ENCODE peak calls at places on chromosomes 12 and 14, in six cellular contexts. N is sigmoid colon, B is AG04450, L is astrocyte of the spinal cord, I is mammary epithelial cell, O is fibroblast of villous mesenchyme. T is an unnamed sample.

GRCh38 chr12:75720807-75721206 is 209.4 kb upstream of the KRR1 start:
- DNase-seq in L (peak), O (no peak), B (no peak), I (peak), N (no peak), T (peak)

GRCh38 chr14:74198441-74199234 is 40.6 kb upstream of the VSX2 start:
- DNase-seq in N (no peak), O (no peak), B (no peak), L (no peak), I (no peak), T (no peak)

GRCh38 chr12:19683178-19683927 is 244.1 kb downstream of the AEBP2 start:
- DNase-seq in N (no peak), L (peak), B (no peak), I (no peak), O (peak), T (no peak)

GRCh38 chr14:31992051-31992450 is 85.1 kb upstream of the ARHGAP5 start:
- DNase-seq in I (peak), O (peak), N (no peak), B (no peak), L (peak), T (no peak)

GRCh38 chr14:96252323-96253052 is 3.5 kb upstream of the BDKRB1 start:
- DNase-seq in B (no peak), I (no peak), L (no peak), N (no peak), O (peak), T (no peak)

GRCh38 chr14:75991753-75992152 is 6.2 kb downstream of the IFT43 start:
- DNase-seq in N (no peak), L (no peak), I (no peak), B (no peak), O (peak), T (no peak)

GRCh38 chr12:131589966-131590365 is 120.9 kb upstream of the SFSWAP start:
- DNase-seq in I (no peak), O (no peak), L (no peak), N (no peak), B (no peak), T (no peak)

GRCh38 chr14:32629146-32629545 is 300.0 kb downstream of the AKAP6 start:
- DNase-seq in B (no peak), O (no peak), N (no peak), L (no peak), I (no peak), T (no peak)

GRCh38 chr12:88539893-88540292 is 40.4 kb downstream of the KITLG start:
- DNase-seq in L (no peak), O (no peak), N (no peak), B (no peak), I (no peak), T (no peak)

GRCh38 chr14:100547633-100548294 is 39.5 kb downstream of the BEGAIN start:
- DNase-seq in I (no peak), N (peak), O (peak), L (peak), B (no peak), T (no peak)

GRCh38 chr14:22791302-22791701 is 23.9 kb downstream of the SLC7A7 start:
- DNase-seq in N (no peak), I (peak), B (no peak), O (peak), L (peak), T (no peak)

GRCh38 chr14:87170179-87170578 is 822.8 kb downstream of the GALC start:
- DNase-seq in O (no peak), I (no peak), L (no peak), N (no peak), B (no peak), T (no peak)

GRCh38 chr14:94129111-94129757 is at the start of gene IFI27L2:
- DNase-seq in I (peak), B (peak), L (peak), O (peak), N (peak), T (peak)

GRCh38 chr14:67704484-67705089 is 2.9 kb downstream of the RDH12 start:
- DNase-seq in O (peak), I (peak), B (no peak), L (peak), N (no peak), T (peak)

GRCh38 chr12:49866859-49867579 is 24.1 kb upstream of the BCDIN3D start:
- DNase-seq in O (peak), L (peak), N (peak), B (peak), I (peak), T (peak)

GRCh38 chr14:60179296-60179924 is 14.2 kb upstream of the DHRS7 start:
- DNase-seq in O (no peak), L (no peak), B (peak), N (no peak), I (peak), T (no peak)

GRCh38 chr12:22409071-22409951 is 74.8 kb upstream of the ST8SIA1 start:
- DNase-seq in N (no peak), B (no peak), I (no peak), O (no peak), L (peak), T (no peak)

GRCh38 chr12:4191642-4192041 is 81.9 kb upstream of the CCND2 start:
- DNase-seq in L (no peak), N (no peak), I (no peak), B (no peak), O (no peak), T (no peak)

GRCh38 chr14:96108911-96109310 is 69.7 kb downstream of the C14orf132 start:
- DNase-seq in O (no peak), B (no peak), I (no peak), N (no peak), L (no peak), T (no peak)

GRCh38 chr12:5807538-5808219 is 137.4 kb downstream of the ANO2 start:
- DNase-seq in B (no peak), O (no peak), I (no peak), L (no peak), N (no peak), T (no peak)

GRCh38 chr14:86790408-86791364 is 1202.3 kb downstream of the GALC start:
- DNase-seq in L (no peak), I (peak), N (no peak), B (no peak), O (no peak), T (no peak)

GRCh38 chr14:94888108-94888507 is 118.2 kb upstream of the GSC start:
- DNase-seq in L (no peak), O (no peak), I (no peak), N (no peak), B (no peak), T (no peak)

GRCh38 chr14:55915464-55915863 is 202.7 kb upstream of the PELI2 start:
- DNase-seq in L (peak), N (no peak), I (no peak), O (no peak), B (no peak), T (no peak)

GRCh38 chr12:71840226-71840847 is 778 bp downstream of the TBC1D15 start:
- DNase-seq in L (peak), I (peak), B (peak), O (peak), N (no peak), T (no peak)

GRCh38 chr14:71388862-71389261 is 481.6 kb downstream of the PCNX1 start:
- DNase-seq in L (no peak), N (no peak), I (no peak), B (no peak), O (no peak), T (no peak)

GRCh38 chr12:133203344-133204263 is 22.3 kb downstream of the ZNF268 start:
- DNase-seq in B (no peak), I (no peak), N (no peak), O (peak), L (no peak), T (no peak)

GRCh38 chr12:76288218-76288617 is 60.0 kb downstream of the BBS10 start:
- DNase-seq in L (no peak), B (no peak), I (no peak), N (no peak), O (no peak), T (no peak)

GRCh38 chr12:5027436-5027835 is 16.2 kb upstream of the KCNA5 start:
- DNase-seq in B (no peak), I (no peak), L (no peak), O (no peak), N (no peak), T (no peak)

GRCh38 chr14:71636820-71637471 is 295.3 kb upstream of the RGS6 start:
- DNase-seq in N (no peak), L (no peak), B (no peak), O (no peak), I (no peak), T (no peak)

GRCh38 chr14:89629383-89629782 is 212.3 kb upstream of the FOXN3 start:
- DNase-seq in B (no peak), L (no peak), N (no peak), I (no peak), O (peak), T (no peak)

GRCh38 chr14:41532255-41532654 is 74.4 kb upstream of the LRFN5 start:
- DNase-seq in I (no peak), N (no peak), L (no peak), O (no peak), B (no peak), T (no peak)

GRCh38 chr12:54300732-54301427 is at the start of gene NFE2:
- DNase-seq in L (peak), B (peak), N (no peak), I (peak), O (peak), T (peak)

DNA sequence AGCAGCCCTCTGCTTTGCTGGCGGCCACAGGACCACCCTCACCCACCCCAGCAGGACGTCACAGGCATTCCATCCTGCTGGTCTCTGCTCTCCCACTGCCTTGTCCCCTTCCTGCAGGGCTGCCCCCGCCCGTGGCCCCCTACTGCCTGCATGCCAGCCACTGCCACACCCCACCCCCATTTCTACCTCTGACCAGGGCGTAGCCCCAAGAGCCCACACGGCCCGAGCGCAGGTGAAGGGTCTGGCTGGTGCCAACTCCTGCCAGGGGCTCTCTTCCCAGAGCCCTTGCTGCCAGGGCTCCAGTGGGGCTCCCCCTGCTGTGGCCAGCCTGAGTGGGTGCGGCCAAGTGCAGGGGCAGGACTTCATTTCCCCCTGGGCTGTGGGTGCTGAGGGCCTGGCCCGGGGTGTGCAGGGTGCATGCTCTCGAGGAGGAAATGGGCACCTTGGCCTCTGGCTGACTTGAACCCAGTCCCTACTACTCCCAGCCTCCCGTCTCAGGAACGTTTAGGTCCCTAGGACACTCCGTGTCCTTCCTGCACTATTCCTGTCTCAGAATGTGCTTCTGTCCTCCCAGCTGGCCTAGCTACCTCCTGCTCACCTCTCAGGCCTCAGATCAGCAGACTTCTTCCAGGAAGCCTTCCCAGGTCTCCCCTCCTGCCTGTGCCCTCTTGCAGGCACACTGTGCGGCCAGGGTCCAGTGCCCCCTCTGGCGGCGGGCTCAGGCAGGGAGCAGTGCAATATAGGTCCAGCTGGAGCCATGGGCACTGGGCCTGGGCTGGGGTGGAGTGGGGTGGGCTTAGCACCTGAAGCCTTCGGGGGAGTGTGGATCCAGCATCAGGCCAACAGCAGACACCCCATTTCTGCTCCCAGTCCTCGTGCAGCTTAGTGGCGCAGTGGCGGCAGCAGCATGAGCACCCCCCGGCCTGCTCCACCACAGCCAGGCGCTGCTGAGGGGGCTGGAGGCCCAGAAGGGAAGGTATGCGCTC is 1.4 kb downstream of the LBHD2 start:
- DNase-seq in L (no peak), I (no peak), N (no peak), B (no peak), O (no peak), T (peak)
- TF ChIP-seq CTCF in L (peak), I (no peak), N (no peak), B (peak), O (peak), T (no peak)

GRCh38 chr12:98893601-98894411 is 248.7 kb downstream of the APAF1 start:
- DNase-seq in B (no peak), L (peak), N (no peak), O (no peak), I (no peak), T (no peak)
- H3K4me3 ChIP-seq in B (no peak), L (peak), N (peak), O (no peak), I (no peak), T (no peak)

DNA sequence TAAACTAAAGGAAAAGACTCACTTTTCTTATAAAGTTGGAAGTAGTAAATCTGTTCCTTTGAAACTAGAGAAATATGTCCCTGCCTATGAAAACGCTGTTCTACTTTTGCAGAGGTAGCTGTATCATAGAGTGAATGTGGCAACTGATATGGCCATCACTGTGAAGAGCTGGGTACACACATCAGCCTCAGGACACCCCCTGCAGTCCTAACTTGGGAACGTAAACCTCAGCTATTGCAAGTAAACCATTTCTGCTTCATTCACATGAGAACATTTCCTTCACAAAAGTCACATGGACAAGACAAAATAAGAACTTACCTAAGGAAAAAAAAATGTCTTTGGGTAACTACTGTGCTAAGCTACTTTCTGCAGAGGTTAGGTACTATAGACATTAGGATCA is 233.3 kb upstream of the PPFIA2 start:
- DNase-seq in I (no peak), B (no peak), N (no peak), O (no peak), L (peak), T (no peak)
- TF ChIP-seq CTCF in I (no peak), B (no peak), N (no peak), O (no peak), L (peak), T (peak)

GRCh38 chr12:12715459-12716150 is 1.6 kb upstream of the CDKN1B start:
- DNase-seq in N (no peak), I (no peak), L (peak), O (peak), B (no peak), T (no peak)
- H3K4me3 ChIP-seq in N (peak), I (peak), L (no peak), O (peak), B (peak), T (peak)

DNA sequence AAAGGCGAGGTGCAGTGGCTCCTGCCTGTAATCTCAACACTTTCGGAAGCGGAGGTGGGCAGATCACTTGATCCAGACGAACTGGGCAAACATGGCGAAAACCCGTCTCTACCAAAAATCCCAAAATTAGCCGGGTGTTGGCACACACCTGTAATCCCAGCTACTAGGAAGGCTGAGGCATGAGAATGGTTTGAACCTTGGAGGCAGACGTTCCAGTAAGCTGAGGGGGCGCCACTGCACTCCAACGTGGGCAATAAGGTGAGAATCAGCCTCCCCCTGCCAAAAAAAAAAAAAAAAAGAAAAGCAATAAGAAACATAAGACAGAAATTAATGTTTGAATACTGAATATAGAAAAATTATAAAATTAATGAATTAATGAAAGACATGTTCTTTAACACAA is 928.7 kb downstream of the LRFN5 start:
- DNase-seq in L (no peak), I (no peak), N (no peak), O (no peak), B (no peak), T (no peak)
- TF ChIP-seq CTCF in L (no peak), I (no peak), N (no peak), O (no peak), B (no peak), T (no peak)

GRCh38 chr14:64708148-64709004 is 4.2 kb downstream of the PLEKHG3 start:
- DNase-seq in L (no peak), N (peak), B (no peak), I (peak), O (no peak), T (peak)
- H3K4me3 ChIP-seq in L (no peak), N (peak), B (no peak), I (peak), O (peak), T (no peak)